ENCODE peak calls at places on chromosomes 16 and 17, in nine cellular contexts. One of them, this sample, is unnamed.

GRCh38 chr16:85112364-85112763 is at the start of gene CIBAR2:
- DNase-seq in nucleus accumbens: no peak
- DNase-seq in GM12891: no peak
- DNase-seq in COR-L47: peak
- DNase-seq in activated T-cell treated with anti-CD3 and anti-CD28 coated beads, Interleukin-2, amount 50 U/mL, for 72 hours: no peak
- DNase-seq in activated CD8-positive, alpha-beta memory T cell treated with anti-CD3 and anti-CD28 coated beads, Interleukin-2, amount 50 U/mL, for 48 hours: no peak
- DNase-seq in T-helper 1 cell: no peak
- DNase-seq in dorsolateral prefrontal cortex: no peak
- DNase-seq in bronchial epithelial cell: no peak
- DNase-seq in this sample: no peak

GRCh38 chr17:61289408-61290385 is 109.9 kb upstream of the TBX2 start:
- DNase-seq in bronchial epithelial cell: no peak
- DNase-seq in GM12891: no peak
- DNase-seq in COR-L47: no peak
- DNase-seq in T-helper 1 cell: no peak
- DNase-seq in activated CD8-positive, alpha-beta memory T cell treated with anti-CD3 and anti-CD28 coated beads, Interleukin-2, amount 50 U/mL, for 48 hours: no peak
- DNase-seq in dorsolateral prefrontal cortex: no peak
- DNase-seq in activated T-cell treated with anti-CD3 and anti-CD28 coated beads, Interleukin-2, amount 50 U/mL, for 72 hours: no peak
- DNase-seq in nucleus accumbens: no peak
- DNase-seq in this sample: no peak

GRCh38 chr17:8855477-8856204 is 11.8 kb downstream of the PIK3R6 start:
- DNase-seq in dorsolateral prefrontal cortex: no peak
- DNase-seq in bronchial epithelial cell: no peak
- DNase-seq in activated T-cell treated with anti-CD3 and anti-CD28 coated beads, Interleukin-2, amount 50 U/mL, for 72 hours: no peak
- DNase-seq in GM12891: no peak
- DNase-seq in nucleus accumbens: no peak
- DNase-seq in COR-L47: no peak
- DNase-seq in T-helper 1 cell: no peak
- DNase-seq in activated CD8-positive, alpha-beta memory T cell treated with anti-CD3 and anti-CD28 coated beads, Interleukin-2, amount 50 U/mL, for 48 hours: peak
- DNase-seq in this sample: no peak

GRCh38 chr17:16300554-16300953 is 52.7 kb downstream of the CENPV start:
- DNase-seq in GM12891: no peak
- DNase-seq in dorsolateral prefrontal cortex: no peak
- DNase-seq in activated CD8-positive, alpha-beta memory T cell treated with anti-CD3 and anti-CD28 coated beads, Interleukin-2, amount 50 U/mL, for 48 hours: no peak
- DNase-seq in COR-L47: no peak
- DNase-seq in bronchial epithelial cell: no peak
- DNase-seq in activated T-cell treated with anti-CD3 and anti-CD28 coated beads, Interleukin-2, amount 50 U/mL, for 72 hours: no peak
- DNase-seq in T-helper 1 cell: no peak
- DNase-seq in nucleus accumbens: no peak
- DNase-seq in this sample: no peak

GRCh38 chr17:42422412-42422957 is 571 bp downstream of the CAVIN1 start:
- DNase-seq in GM12891: peak
- DNase-seq in nucleus accumbens: no peak
- DNase-seq in bronchial epithelial cell: no peak
- DNase-seq in COR-L47: no peak
- DNase-seq in activated CD8-positive, alpha-beta memory T cell treated with anti-CD3 and anti-CD28 coated beads, Interleukin-2, amount 50 U/mL, for 48 hours: peak
- DNase-seq in activated T-cell treated with anti-CD3 and anti-CD28 coated beads, Interleukin-2, amount 50 U/mL, for 72 hours: peak
- DNase-seq in T-helper 1 cell: peak
- DNase-seq in dorsolateral prefrontal cortex: no peak
- DNase-seq in this sample: no peak

GRCh38 chr17:78022425-78022824 is 63.9 kb downstream of the TNRC6C start:
- DNase-seq in bronchial epithelial cell: no peak
- DNase-seq in COR-L47: no peak
- DNase-seq in dorsolateral prefrontal cortex: no peak
- DNase-seq in T-helper 1 cell: no peak
- DNase-seq in activated T-cell treated with anti-CD3 and anti-CD28 coated beads, Interleukin-2, amount 50 U/mL, for 72 hours: no peak
- DNase-seq in activated CD8-positive, alpha-beta memory T cell treated with anti-CD3 and anti-CD28 coated beads, Interleukin-2, amount 50 U/mL, for 48 hours: no peak
- DNase-seq in GM12891: no peak
- DNase-seq in nucleus accumbens: no peak
- DNase-seq in this sample: no peak

GRCh38 chr17:81400154-81400938 is 5.1 kb downstream of the BAHCC1 start:
- DNase-seq in bronchial epithelial cell: no peak
- DNase-seq in activated T-cell treated with anti-CD3 and anti-CD28 coated beads, Interleukin-2, amount 50 U/mL, for 72 hours: peak
- DNase-seq in activated CD8-positive, alpha-beta memory T cell treated with anti-CD3 and anti-CD28 coated beads, Interleukin-2, amount 50 U/mL, for 48 hours: no peak
- DNase-seq in GM12891: no peak
- DNase-seq in dorsolateral prefrontal cortex: peak
- DNase-seq in T-helper 1 cell: no peak
- DNase-seq in COR-L47: no peak
- DNase-seq in nucleus accumbens: peak
- DNase-seq in this sample: no peak

GRCh38 chr17:47649153-47649971 is at the start of gene KPNB1:
- DNase-seq in bronchial epithelial cell: peak
- DNase-seq in dorsolateral prefrontal cortex: peak
- DNase-seq in GM12891: peak
- DNase-seq in activated T-cell treated with anti-CD3 and anti-CD28 coated beads, Interleukin-2, amount 50 U/mL, for 72 hours: peak
- DNase-seq in nucleus accumbens: peak
- DNase-seq in T-helper 1 cell: peak
- DNase-seq in activated CD8-positive, alpha-beta memory T cell treated with anti-CD3 and anti-CD28 coated beads, Interleukin-2, amount 50 U/mL, for 48 hours: peak
- DNase-seq in COR-L47: peak
- DNase-seq in this sample: peak

GRCh38 chr17:74610108-74610507 is 13.4 kb downstream of the CD300E start:
- DNase-seq in T-helper 1 cell: no peak
- DNase-seq in COR-L47: no peak
- DNase-seq in nucleus accumbens: no peak
- DNase-seq in GM12891: no peak
- DNase-seq in dorsolateral prefrontal cortex: no peak
- DNase-seq in bronchial epithelial cell: no peak
- DNase-seq in activated CD8-positive, alpha-beta memory T cell treated with anti-CD3 and anti-CD28 coated beads, Interleukin-2, amount 50 U/mL, for 48 hours: no peak
- DNase-seq in activated T-cell treated with anti-CD3 and anti-CD28 coated beads, Interleukin-2, amount 50 U/mL, for 72 hours: no peak
- DNase-seq in this sample: no peak

GRCh38 chr17:43530303-43531081 is 15.6 kb downstream of the ETV4 start:
- DNase-seq in bronchial epithelial cell: peak
- DNase-seq in GM12891: no peak
- DNase-seq in T-helper 1 cell: no peak
- DNase-seq in activated T-cell treated with anti-CD3 and anti-CD28 coated beads, Interleukin-2, amount 50 U/mL, for 72 hours: no peak
- DNase-seq in nucleus accumbens: no peak
- DNase-seq in COR-L47: no peak
- DNase-seq in dorsolateral prefrontal cortex: no peak
- DNase-seq in activated CD8-positive, alpha-beta memory T cell treated with anti-CD3 and anti-CD28 coated beads, Interleukin-2, amount 50 U/mL, for 48 hours: no peak
- DNase-seq in this sample: peak

GRCh38 chr17:73205326-73205980 is 12.6 kb downstream of the COG1 start:
- DNase-seq in dorsolateral prefrontal cortex: no peak
- DNase-seq in COR-L47: no peak
- DNase-seq in GM12891: no peak
- DNase-seq in activated T-cell treated with anti-CD3 and anti-CD28 coated beads, Interleukin-2, amount 50 U/mL, for 72 hours: no peak
- DNase-seq in T-helper 1 cell: no peak
- DNase-seq in bronchial epithelial cell: no peak
- DNase-seq in activated CD8-positive, alpha-beta memory T cell treated with anti-CD3 and anti-CD28 coated beads, Interleukin-2, amount 50 U/mL, for 48 hours: no peak
- DNase-seq in nucleus accumbens: no peak
- DNase-seq in this sample: no peak

GRCh38 chr17:81577278-81578000 is 25.3 kb upstream of the FAAP100 start:
- DNase-seq in dorsolateral prefrontal cortex: no peak
- DNase-seq in COR-L47: no peak
- DNase-seq in bronchial epithelial cell: peak
- DNase-seq in T-helper 1 cell: no peak
- DNase-seq in GM12891: no peak
- DNase-seq in nucleus accumbens: no peak
- DNase-seq in activated T-cell treated with anti-CD3 and anti-CD28 coated beads, Interleukin-2, amount 50 U/mL, for 72 hours: no peak
- DNase-seq in activated CD8-positive, alpha-beta memory T cell treated with anti-CD3 and anti-CD28 coated beads, Interleukin-2, amount 50 U/mL, for 48 hours: no peak
- DNase-seq in this sample: no peak

GRCh38 chr16:73329363-73330306 is 281.7 kb upstream of the ZFHX3 start:
- DNase-seq in T-helper 1 cell: no peak
- DNase-seq in dorsolateral prefrontal cortex: peak
- DNase-seq in bronchial epithelial cell: no peak
- DNase-seq in GM12891: no peak
- DNase-seq in COR-L47: no peak
- DNase-seq in nucleus accumbens: peak
- DNase-seq in activated CD8-positive, alpha-beta memory T cell treated with anti-CD3 and anti-CD28 coated beads, Interleukin-2, amount 50 U/mL, for 48 hours: no peak
- DNase-seq in activated T-cell treated with anti-CD3 and anti-CD28 coated beads, Interleukin-2, amount 50 U/mL, for 72 hours: no peak
- DNase-seq in this sample: no peak

GRCh38 chr16:1818873-1819525 is 7.6 kb downstream of the HAGH start:
- DNase-seq in GM12891: no peak
- DNase-seq in COR-L47: no peak
- DNase-seq in T-helper 1 cell: no peak
- DNase-seq in activated CD8-positive, alpha-beta memory T cell treated with anti-CD3 and anti-CD28 coated beads, Interleukin-2, amount 50 U/mL, for 48 hours: no peak
- DNase-seq in activated T-cell treated with anti-CD3 and anti-CD28 coated beads, Interleukin-2, amount 50 U/mL, for 72 hours: no peak
- DNase-seq in bronchial epithelial cell: no peak
- DNase-seq in nucleus accumbens: no peak
- DNase-seq in dorsolateral prefrontal cortex: no peak
- DNase-seq in this sample: no peak

GRCh38 chr17:81112461-81112860 is 52.8 kb upstream of the PVALEF start:
- DNase-seq in activated T-cell treated with anti-CD3 and anti-CD28 coated beads, Interleukin-2, amount 50 U/mL, for 72 hours: no peak
- DNase-seq in T-helper 1 cell: no peak
- DNase-seq in nucleus accumbens: no peak
- DNase-seq in GM12891: no peak
- DNase-seq in dorsolateral prefrontal cortex: no peak
- DNase-seq in COR-L47: no peak
- DNase-seq in activated CD8-positive, alpha-beta memory T cell treated with anti-CD3 and anti-CD28 coated beads, Interleukin-2, amount 50 U/mL, for 48 hours: no peak
- DNase-seq in bronchial epithelial cell: no peak
- DNase-seq in this sample: no peak